ENCODE peak calls at places on chromosomes 2 and 18, in five cellular contexts. V is astrocyte, S is GM23248, Q is trophoblast cell, E is mammary epithelial cell. Z is an unnamed sample.

GRCh38 chr2:190663348-190663747 is 14.5 kb downstream of the NAB1 start:
- DNase-seq in V (no peak), S (peak), Q (no peak), E (no peak), Z (no peak)

GRCh38 chr2:205706769-205707375 is 24.6 kb downstream of the NRP2 start:
- DNase-seq in V (peak), S (peak), Q (peak), E (peak), Z (peak)

GRCh38 chr2:40719414-40719813 is 267.5 kb upstream of the SLC8A1 start:
- DNase-seq in V (no peak), S (no peak), Q (no peak), E (no peak), Z (no peak)

GRCh38 chr2:15040429-15041084 is 408.0 kb downstream of the LRATD1 start:
- DNase-seq in V (no peak), S (no peak), Q (no peak), E (no peak), Z (peak)

GRCh38 chr2:216142540-216142939 is 33.4 kb downstream of the XRCC5 start:
- DNase-seq in V (peak), S (peak), Q (no peak), E (peak), Z (peak)

GRCh38 chr18:13381907-13382682 is 163.5 kb downstream of the LDLRAD4 start:
- DNase-seq in V (peak), S (peak), Q (no peak), E (no peak), Z (peak)

GRCh38 chr18:51072586-51073303 is 42.7 kb downstream of the SMAD4 start:
- DNase-seq in V (no peak), S (no peak), Q (no peak), E (no peak), Z (no peak)

GRCh38 chr2:10242998-10243925 is 59.4 kb upstream of the HPCAL1 start:
- DNase-seq in V (no peak), S (no peak), Q (no peak), E (no peak), Z (no peak)

GRCh38 chr2:119232666-119232993 is 9.0 kb downstream of the STEAP3 start:
- DNase-seq in V (no peak), S (no peak), Q (no peak), E (no peak), Z (no peak)

GRCh38 chr2:107721178-107721577 is 105.5 kb upstream of the RGPD4 start:
- DNase-seq in V (no peak), S (no peak), Q (no peak), E (peak), Z (no peak)

GRCh38 chr2:231791107-231791506 is 4.9 kb downstream of the COPS7B start:
- DNase-seq in V (no peak), S (no peak), Q (no peak), E (no peak), Z (no peak)

GRCh38 chr2:127083819-127084503 is 23.0 kb downstream of the BIN1 start:
- DNase-seq in V (peak), S (peak), Q (peak), E (peak), Z (peak)

GRCh38 chr18:22657619-22658018 is 239.9 kb upstream of the CTAGE1 start:
- DNase-seq in V (no peak), S (no peak), Q (no peak), E (no peak), Z (no peak)

GRCh38 chr18:10239138-10239537 is 215.3 kb upstream of the APCDD1 start:
- DNase-seq in V (no peak), S (peak), Q (no peak), E (no peak), Z (peak)

GRCh38 chr18:10044054-10044453 is 130.2 kb downstream of the VAPA start:
- DNase-seq in V (no peak), S (no peak), Q (no peak), E (no peak), Z (no peak)

GRCh38 chr18:51191139-51191717 is 6.3 kb downstream of the MEX3C start:
- DNase-seq in V (peak), S (peak), Q (no peak), E (peak), Z (no peak)

GRCh38 chr18:12074734-12075133 is 18.9 kb upstream of the ANKRD62 start:
- DNase-seq in V (no peak), S (peak), Q (no peak), E (no peak), Z (no peak)

GRCh38 chr2:236916181-236916580 is 169.5 kb upstream of the COPS8 start:
- DNase-seq in V (no peak), S (no peak), Q (no peak), E (no peak), Z (no peak)

GRCh38 chr2:67255933-67256615 is 141.1 kb upstream of the ETAA1 start:
- DNase-seq in V (peak), S (peak), Q (no peak), E (peak), Z (peak)

GRCh38 chr2:11278219-11278618 is 66.2 kb downstream of the ROCK2 start:
- DNase-seq in V (no peak), S (no peak), Q (no peak), E (no peak), Z (no peak)
- H2AFZ ChIP-seq in V (no peak), S (no peak), Q (no peak), E (no peak), Z (no peak)

GRCh38 chr18:59822612-59823275 is 77.1 kb upstream of the PMAIP1 start:
- DNase-seq in V (no peak), S (peak), Q (no peak), E (no peak), Z (no peak)
- H3K9ac ChIP-seq in V (no peak), S (peak), Q (no peak), E (no peak), Z (no peak)

DNA sequence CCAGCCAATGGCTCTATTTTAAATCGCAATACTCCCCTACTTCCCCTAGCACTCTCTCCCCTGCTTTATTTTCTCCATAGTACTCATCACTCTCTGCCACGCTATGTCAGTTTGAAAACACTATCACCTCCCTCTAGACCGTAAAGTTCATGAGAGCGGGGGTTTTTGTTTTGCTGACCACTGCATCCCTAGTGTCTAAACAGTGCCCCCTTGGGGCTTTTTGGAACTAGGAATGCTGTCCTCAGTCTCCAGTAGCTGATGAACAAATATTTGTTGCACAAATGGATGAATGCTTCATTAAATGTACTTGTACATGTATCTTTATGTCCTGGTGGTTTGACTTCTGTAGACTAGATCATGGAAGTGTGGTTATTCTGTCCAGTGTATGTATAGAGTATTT is 44.2 kb downstream of the ATOH8 start:
- DNase-seq in V (no peak), S (peak), Q (no peak), E (no peak), Z (peak)
- H2AFZ ChIP-seq in V (no peak), S (no peak), Q (no peak), E (no peak), Z (no peak)

DNA sequence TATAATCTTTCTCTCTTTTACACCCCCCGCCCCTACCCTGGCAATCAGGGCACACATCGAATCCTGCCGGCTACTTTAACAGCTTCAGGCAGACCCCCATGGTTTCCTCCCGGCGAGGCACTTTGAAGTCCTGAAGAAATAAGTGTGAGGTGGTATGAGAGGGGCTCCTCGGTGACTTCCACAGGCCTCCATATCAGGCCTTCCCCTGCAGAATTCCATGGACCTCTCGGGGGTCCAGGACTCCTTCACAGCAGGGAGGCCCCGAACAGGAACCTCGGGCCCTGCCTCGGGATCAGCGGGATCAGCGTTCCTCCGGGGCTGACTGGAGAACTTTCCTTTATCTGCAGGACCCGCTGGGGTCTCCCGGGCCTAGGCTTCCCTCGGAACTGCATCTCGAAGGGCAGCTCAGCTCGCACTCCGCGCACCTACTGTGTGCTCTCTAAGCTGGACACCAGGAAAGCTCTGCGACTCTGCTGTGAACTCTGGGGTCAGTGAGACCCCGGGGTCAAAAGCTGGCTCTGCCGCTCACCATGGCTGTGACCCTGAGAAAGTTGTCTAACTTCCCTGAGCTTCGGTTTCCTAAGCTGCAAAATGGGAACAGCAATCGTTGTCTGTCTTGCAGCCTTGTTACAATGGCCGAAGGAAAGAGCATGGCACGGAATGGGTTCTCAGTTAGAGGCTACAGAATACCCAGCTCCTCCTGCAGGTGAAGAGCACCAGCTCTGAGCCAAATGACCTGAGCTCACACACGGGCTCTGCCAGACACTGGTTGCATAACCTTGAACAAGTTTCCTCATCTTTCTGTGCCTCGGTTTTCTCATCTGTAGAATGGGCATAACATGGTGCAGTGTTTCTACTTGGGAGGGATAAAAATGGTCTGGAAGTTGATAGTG is 97.4 kb upstream of the ID2 start:
- DNase-seq in V (no peak), S (no peak), Q (no peak), E (no peak), Z (no peak)
- H3K9ac ChIP-seq in V (no peak), S (no peak), Q (no peak), E (no peak), Z (no peak)